ENCODE peak calls at places on chromosomes 3 and 15, in nine cellular contexts. M is retina; W is neural progenitor cell; P is lower leg skin; U is RCC 7860; V is NCI-H774; O is hepatocyte; T is stimulated activated CD8-positive, alpha-beta memory T cell treated with anti-CD3 and anti-CD28 coated beads, Interleukin-15, amount 100 ng/mL, for 24 hours; S is HS-27A. B is an unnamed sample.

GRCh38 chr3:186520436-186520835 is 23.7 kb downstream of the CRYGS start:
- DNase-seq in M (no peak), W (no peak), P (no peak), U (no peak), V (no peak), O (no peak), T (no peak), S (no peak), B (no peak)

GRCh38 chr3:74531491-74531890 is 83.0 kb downstream of the CNTN3 start:
- DNase-seq in M (no peak), W (no peak), P (no peak), U (no peak), V (no peak), O (peak), T (no peak), S (no peak), B (no peak)

GRCh38 chr3:18402140-18402834 is 22.9 kb downstream of the SATB1 start:
- DNase-seq in M (no peak), W (no peak), P (no peak), U (no peak), V (no peak), O (no peak), T (no peak), S (no peak), B (no peak)

GRCh38 chr3:76134166-76134565 is 348.8 kb upstream of the ZNF717 start:
- DNase-seq in M (no peak), W (no peak), P (no peak), U (peak), V (no peak), O (peak), T (no peak), S (no peak), B (no peak)

GRCh38 chr3:160801386-160802118 is 45.5 kb downstream of the PPM1L start:
- DNase-seq in M (peak), W (no peak), P (peak), U (peak), V (no peak), O (peak), T (no peak), S (no peak), B (no peak)

GRCh38 chr3:136141891-136142290 is 54.2 kb downstream of the MSL2 start:
- DNase-seq in M (no peak), W (no peak), P (no peak), U (peak), V (no peak), O (no peak), T (no peak), S (no peak), B (no peak)

GRCh38 chr3:171055336-171056178 is 29.0 kb upstream of the SLC2A2 start:
- DNase-seq in M (no peak), W (no peak), P (no peak), U (peak), V (no peak), O (peak), T (no peak), S (no peak), B (peak)

GRCh38 chr15:60044636-60045273 is 40.6 kb downstream of the FOXB1 start:
- DNase-seq in M (no peak), W (no peak), P (no peak), U (no peak), V (no peak), O (no peak), T (no peak), S (no peak), B (no peak)

GRCh38 chr15:38050529-38050928 is 116.1 kb downstream of the TMCO5A start:
- DNase-seq in M (peak), W (no peak), P (no peak), U (peak), V (no peak), O (peak), T (no peak), S (no peak), B (peak)

GRCh38 chr3:149816326-149816725 is 3.3 kb downstream of the RNF13 start:
- DNase-seq in M (no peak), W (no peak), P (no peak), U (no peak), V (no peak), O (no peak), T (no peak), S (no peak), B (no peak)

GRCh38 chr3:53939081-53939582 is 47.5 kb upstream of the SELENOK start:
- DNase-seq in M (peak), W (peak), P (no peak), U (no peak), V (no peak), O (no peak), T (no peak), S (no peak), B (no peak)

GRCh38 chr3:181050738-181051137 is 61.2 kb upstream of the DNAJC19 start:
- DNase-seq in M (no peak), W (peak), P (no peak), U (no peak), V (no peak), O (no peak), T (no peak), S (no peak), B (no peak)

GRCh38 chr3:154240235-154240634 is 84.1 kb downstream of the DHX36 start:
- DNase-seq in M (no peak), W (peak), P (no peak), U (no peak), V (no peak), O (no peak), T (no peak), S (no peak), B (no peak)

GRCh38 chr3:173708191-173708590 is 310.6 kb downstream of the NLGN1 start:
- DNase-seq in M (no peak), W (no peak), P (no peak), U (no peak), V (no peak), O (no peak), T (no peak), S (no peak), B (no peak)